ENCODE peak calls at places on chromosomes 12 and 14, in eight cellular contexts. One of them, this sample, is unnamed.
A peak's percentile ranks its signal among the peaks of the same experiment; 100 is the strongest.

GRCh38 chr12:116813271-116814041 is 67.8 kb downstream of the HRK start:
- DNase-seq in right lobe of liver: no peak
- DNase-seq in IMR-90: peak; percentile 40
- DNase-seq in PC-3: peak; percentile 92
- DNase-seq in stomach: no peak
- DNase-seq in lower lobe of right lung: no peak
- DNase-seq in DND-41: no peak
- DNase-seq in right cardiac atrium: no peak
- DNase-seq in this sample: no peak

GRCh38 chr14:87153391-87153790 is 839.6 kb downstream of the GALC start:
- DNase-seq in right lobe of liver: no peak
- DNase-seq in IMR-90: no peak
- DNase-seq in PC-3: no peak
- DNase-seq in stomach: no peak
- DNase-seq in lower lobe of right lung: no peak
- DNase-seq in DND-41: no peak
- DNase-seq in right cardiac atrium: no peak
- DNase-seq in this sample: no peak

GRCh38 chr12:50351120-50352043 is 45.0 kb downstream of the FAM186A start:
- DNase-seq in right lobe of liver: no peak
- DNase-seq in IMR-90: no peak
- DNase-seq in PC-3: no peak
- DNase-seq in stomach: peak; percentile 52
- DNase-seq in lower lobe of right lung: no peak
- DNase-seq in DND-41: no peak
- DNase-seq in right cardiac atrium: peak; percentile 33
- DNase-seq in this sample: no peak

GRCh38 chr14:44763356-44763755 is 198.4 kb downstream of the KLHL28 start:
- DNase-seq in right lobe of liver: no peak
- DNase-seq in IMR-90: peak; percentile 41
- DNase-seq in PC-3: no peak
- DNase-seq in stomach: no peak
- DNase-seq in lower lobe of right lung: no peak
- DNase-seq in DND-41: no peak
- DNase-seq in right cardiac atrium: no peak
- DNase-seq in this sample: no peak

GRCh38 chr12:100919116-100919515 is 124.5 kb downstream of the ANO4 start:
- DNase-seq in right lobe of liver: no peak
- DNase-seq in IMR-90: peak; percentile 77
- DNase-seq in PC-3: no peak
- DNase-seq in stomach: no peak
- DNase-seq in lower lobe of right lung: no peak
- DNase-seq in DND-41: no peak
- DNase-seq in right cardiac atrium: no peak
- DNase-seq in this sample: no peak

GRCh38 chr14:38567728-38568127 is 311.8 kb upstream of the CLEC14A start:
- DNase-seq in right lobe of liver: no peak
- DNase-seq in IMR-90: no peak
- DNase-seq in PC-3: no peak
- DNase-seq in stomach: no peak
- DNase-seq in lower lobe of right lung: no peak
- DNase-seq in DND-41: no peak
- DNase-seq in right cardiac atrium: no peak
- DNase-seq in this sample: no peak

GRCh38 chr14:55752580-55753365 is 172.8 kb downstream of the KTN1 start:
- DNase-seq in right lobe of liver: no peak
- DNase-seq in IMR-90: peak; percentile 65
- DNase-seq in PC-3: peak; percentile 100
- DNase-seq in stomach: peak; percentile 87
- DNase-seq in lower lobe of right lung: peak; percentile 50
- DNase-seq in DND-41: no peak
- DNase-seq in right cardiac atrium: no peak
- DNase-seq in this sample: no peak

GRCh38 chr14:105335735-105336476 is 21.4 kb downstream of the PACS2 start:
- DNase-seq in right lobe of liver: peak; percentile 64
- DNase-seq in IMR-90: no peak
- DNase-seq in PC-3: no peak
- DNase-seq in stomach: no peak
- DNase-seq in lower lobe of right lung: peak; percentile 32
- DNase-seq in DND-41: no peak
- DNase-seq in right cardiac atrium: no peak
- DNase-seq in this sample: no peak

GRCh38 chr14:45267084-45267483 is 14.1 kb upstream of the MIS18BP1 start:
- DNase-seq in right lobe of liver: no peak
- DNase-seq in IMR-90: no peak
- DNase-seq in PC-3: no peak
- DNase-seq in stomach: no peak
- DNase-seq in lower lobe of right lung: no peak
- DNase-seq in DND-41: no peak
- DNase-seq in right cardiac atrium: no peak
- DNase-seq in this sample: no peak

GRCh38 chr12:9378430-9378835 is 170.2 kb upstream of the PZP start:
- DNase-seq in right lobe of liver: no peak
- DNase-seq in IMR-90: no peak
- DNase-seq in PC-3: peak; percentile 38
- DNase-seq in stomach: no peak
- DNase-seq in lower lobe of right lung: no peak
- DNase-seq in DND-41: no peak
- DNase-seq in right cardiac atrium: no peak
- DNase-seq in this sample: no peak

GRCh38 chr14:74825008-74825407 is 50.9 kb downstream of the PROX2 start:
- DNase-seq in right lobe of liver: no peak
- DNase-seq in IMR-90: peak; percentile 79
- DNase-seq in PC-3: no peak
- DNase-seq in stomach: no peak
- DNase-seq in lower lobe of right lung: no peak
- DNase-seq in DND-41: no peak
- DNase-seq in right cardiac atrium: no peak
- DNase-seq in this sample: no peak

DNA sequence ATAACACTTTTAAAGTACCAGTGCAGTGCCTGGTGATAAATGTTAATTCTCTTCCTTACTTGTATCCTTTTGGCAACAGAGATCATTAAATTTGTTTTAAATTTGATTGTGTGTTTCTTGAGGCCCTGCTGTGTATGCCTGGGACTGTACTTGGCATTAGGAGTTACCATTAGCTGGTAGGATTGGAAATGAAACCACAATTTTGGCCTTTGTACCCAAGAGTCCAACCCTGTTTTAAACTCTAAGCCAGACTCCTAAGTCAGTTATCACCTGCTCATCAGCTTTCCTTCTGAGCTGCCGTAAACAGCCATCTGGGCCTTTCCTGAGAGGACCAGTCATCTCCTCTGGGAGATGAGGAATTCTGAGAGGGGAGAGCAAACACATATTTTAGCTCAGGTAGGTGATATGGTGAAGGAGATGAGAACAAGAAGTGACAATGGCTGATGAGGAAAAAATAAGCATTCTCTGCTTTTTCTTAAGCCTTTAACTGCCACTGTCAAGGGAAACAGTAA is 74.3 kb upstream of the SRSF5 start:
- DNase-seq in right lobe of liver: no peak
- DNase-seq in IMR-90: no peak
- DNase-seq in PC-3: no peak
- DNase-seq in stomach: no peak
- DNase-seq in lower lobe of right lung: no peak
- DNase-seq in DND-41: no peak
- DNase-seq in right cardiac atrium: no peak
- DNase-seq in this sample: no peak
- H3K27ac ChIP-seq in right lobe of liver: no peak overlapping the region
- H3K27ac ChIP-seq in IMR-90: no peak overlapping the region
- H3K27ac ChIP-seq in PC-3: no peak overlapping the region
- H3K27ac ChIP-seq in stomach: peak overlapping the region; percentile 79
- H3K27ac ChIP-seq in lower lobe of right lung: peak overlapping the region; percentile 74
- H3K27ac ChIP-seq in DND-41: no peak overlapping the region
- H3K27ac ChIP-seq in right cardiac atrium: peak overlapping the region; percentile 15
- H3K27ac ChIP-seq in this sample: peak overlapping the region; percentile 66

DNA sequence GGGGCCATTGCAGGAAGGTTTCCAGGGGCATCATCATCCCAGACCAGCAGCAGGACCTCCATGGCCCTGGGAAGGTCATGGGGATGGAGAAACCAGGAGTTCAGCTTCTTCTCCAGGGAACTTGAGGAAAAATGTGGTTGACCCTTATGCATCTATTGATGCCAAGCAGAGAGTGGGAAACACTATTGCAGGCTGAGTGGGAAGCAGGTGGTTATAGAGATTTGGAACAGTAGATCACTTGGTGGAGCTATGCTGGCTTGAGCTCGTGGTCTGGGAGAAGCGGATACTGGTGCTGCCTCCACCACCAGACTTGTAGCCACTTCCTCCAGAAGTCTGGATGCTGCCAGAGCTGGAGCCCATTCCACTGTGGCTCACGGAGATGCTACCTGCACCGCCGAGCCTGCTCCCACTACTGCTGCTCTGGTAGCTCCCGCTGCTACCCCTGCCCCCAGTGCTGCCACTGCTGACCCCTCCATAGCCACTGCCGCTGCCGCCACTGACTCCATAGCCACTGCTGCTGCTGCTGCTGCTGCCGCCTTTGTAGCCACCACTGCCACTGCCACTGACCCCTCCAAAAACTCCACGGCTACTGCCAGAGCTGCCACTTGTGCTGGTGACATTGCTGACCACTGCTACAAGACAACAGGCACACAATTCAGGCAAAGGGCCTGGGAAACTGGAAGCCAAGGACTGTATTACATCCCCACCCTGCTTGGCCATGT is 8.5 kb downstream of the KRT76 start:
- DNase-seq in right lobe of liver: no peak
- DNase-seq in IMR-90: no peak
- DNase-seq in PC-3: no peak
- DNase-seq in stomach: no peak
- DNase-seq in lower lobe of right lung: no peak
- DNase-seq in DND-41: no peak
- DNase-seq in right cardiac atrium: no peak
- DNase-seq in this sample: no peak
- H3K27me3 ChIP-seq in right lobe of liver: no peaks in the 10 kb centered on the region
- H3K27me3 ChIP-seq in IMR-90: peaks cover 15% of the 10 kb centered on the region
- H3K27me3 ChIP-seq in PC-3: peaks cover 8% of the 10 kb centered on the region
- H3K27me3 ChIP-seq in stomach: no peaks in the 10 kb centered on the region
- H3K27me3 ChIP-seq in lower lobe of right lung: peaks cover 11% of the 10 kb centered on the region
- H3K27me3 ChIP-seq in DND-41: peaks cover 21% of the 10 kb centered on the region
- H3K27me3 ChIP-seq in right cardiac atrium: no peaks in the 10 kb centered on the region
- H3K27me3 ChIP-seq in this sample: no peaks in the 10 kb centered on the region

DNA sequence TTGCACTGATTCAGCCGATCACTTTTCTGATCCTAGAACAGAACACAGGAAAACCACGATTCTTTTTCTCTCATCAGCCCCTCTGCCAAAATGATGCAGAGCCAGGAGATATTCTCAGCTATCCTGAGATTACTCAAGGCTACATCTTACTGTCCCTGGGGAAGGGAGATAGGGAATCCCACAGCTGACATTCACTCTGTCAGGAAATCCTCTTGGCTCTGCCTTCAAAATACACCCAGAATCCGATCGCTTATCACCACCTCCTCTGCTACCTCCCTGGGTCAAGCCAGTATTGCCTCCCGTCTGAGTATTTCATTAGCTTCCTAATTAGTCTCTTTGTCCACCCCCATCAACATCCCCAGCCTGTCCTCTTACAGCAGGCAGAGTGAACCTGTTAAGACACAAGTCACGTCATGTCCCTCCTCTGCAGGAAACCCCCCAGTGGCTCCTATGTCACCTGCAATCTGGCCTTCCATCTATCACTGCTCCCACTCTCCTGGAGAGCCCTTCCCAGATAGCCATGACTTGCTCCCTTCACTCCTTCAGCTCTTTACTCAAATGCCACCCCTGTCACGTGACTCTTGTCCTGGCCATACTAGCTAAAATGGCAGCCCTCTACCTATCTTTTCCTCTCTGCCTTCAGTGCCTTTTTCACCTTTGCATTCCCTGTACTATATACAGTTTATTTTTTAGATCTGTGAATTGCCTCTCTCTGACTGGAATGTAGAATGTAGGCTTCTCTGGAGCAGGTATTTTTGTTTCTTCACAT is 70.3 kb downstream of the GALNT4 start:
- DNase-seq in right lobe of liver: no peak
- DNase-seq in IMR-90: no peak
- DNase-seq in PC-3: no peak
- DNase-seq in stomach: no peak
- DNase-seq in lower lobe of right lung: no peak
- DNase-seq in DND-41: no peak
- DNase-seq in right cardiac atrium: no peak
- DNase-seq in this sample: no peak
- H3K27ac ChIP-seq in right lobe of liver: no peak overlapping the region
- H3K27ac ChIP-seq in IMR-90: peak overlapping the region; percentile 11
- H3K27ac ChIP-seq in PC-3: no peak overlapping the region
- H3K27ac ChIP-seq in stomach: peak overlapping the region; percentile 64
- H3K27ac ChIP-seq in lower lobe of right lung: peak overlapping the region; percentile 83
- H3K27ac ChIP-seq in DND-41: peak overlapping the region; percentile 17
- H3K27ac ChIP-seq in right cardiac atrium: peak overlapping the region; percentile 91
- H3K27ac ChIP-seq in this sample: peak overlapping the region; percentile 88

DNA sequence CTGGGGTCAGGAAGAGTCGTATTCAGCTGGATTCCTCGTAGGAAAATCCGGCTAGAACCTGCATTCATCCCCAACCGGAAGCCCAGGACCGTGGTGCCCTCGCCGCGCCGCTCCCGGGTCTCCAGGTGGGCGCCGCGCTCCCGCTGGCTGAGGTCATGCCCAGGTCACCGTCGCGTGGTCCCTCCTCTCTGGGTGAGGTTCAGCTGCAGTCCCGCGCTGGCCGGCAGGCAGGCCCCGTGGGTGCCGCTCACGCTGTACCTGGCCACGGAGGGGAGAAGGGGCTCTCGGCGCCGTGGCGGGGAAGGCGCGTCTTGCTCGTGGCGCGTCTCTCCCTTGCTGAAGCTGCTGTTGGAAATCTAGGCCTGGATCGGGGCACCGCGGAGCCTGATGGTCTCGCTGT is 44.5 kb downstream of the LRTM2 start:
- DNase-seq in right lobe of liver: no peak
- DNase-seq in IMR-90: no peak
- DNase-seq in PC-3: no peak
- DNase-seq in stomach: peak; percentile 19
- DNase-seq in lower lobe of right lung: no peak
- DNase-seq in DND-41: no peak
- DNase-seq in right cardiac atrium: no peak
- DNase-seq in this sample: no peak
- H3K27me3 ChIP-seq in right lobe of liver: no peaks in the 10 kb centered on the region
- H3K27me3 ChIP-seq in IMR-90: peaks cover 36% of the 10 kb centered on the region
- H3K27me3 ChIP-seq in PC-3: peaks cover 41% of the 10 kb centered on the region
- H3K27me3 ChIP-seq in stomach: peaks cover 11% of the 10 kb centered on the region
- H3K27me3 ChIP-seq in lower lobe of right lung: peaks cover 18% of the 10 kb centered on the region
- H3K27me3 ChIP-seq in DND-41: peaks cover 5% of the 10 kb centered on the region
- H3K27me3 ChIP-seq in right cardiac atrium: no peaks in the 10 kb centered on the region
- H3K27me3 ChIP-seq in this sample: peaks cover 3% of the 10 kb centered on the region

GRCh38 chr12:80262372-80263170 is 163.2 kb downstream of the OTOGL start:
- DNase-seq in right lobe of liver: no peak
- DNase-seq in IMR-90: peak; percentile 26
- DNase-seq in PC-3: peak; percentile 23
- DNase-seq in stomach: no peak
- DNase-seq in lower lobe of right lung: no peak
- DNase-seq in DND-41: no peak
- DNase-seq in right cardiac atrium: no peak
- DNase-seq in this sample: no peak
- H3K27ac ChIP-seq in right lobe of liver: no peak overlapping the region
- H3K27ac ChIP-seq in IMR-90: no peak overlapping the region
- H3K27ac ChIP-seq in PC-3: no peak overlapping the region
- H3K27ac ChIP-seq in stomach: no peak overlapping the region
- H3K27ac ChIP-seq in lower lobe of right lung: no peak overlapping the region
- H3K27ac ChIP-seq in DND-41: no peak overlapping the region
- H3K27ac ChIP-seq in right cardiac atrium: no peak overlapping the region
- H3K27ac ChIP-seq in this sample: no peak overlapping the region

GRCh38 chr14:59868021-59868420 is 2.6 kb downstream of the RTN1 start:
- DNase-seq in right lobe of liver: no peak
- DNase-seq in IMR-90: no peak
- DNase-seq in PC-3: no peak
- DNase-seq in stomach: no peak
- DNase-seq in lower lobe of right lung: no peak
- DNase-seq in DND-41: no peak
- DNase-seq in right cardiac atrium: no peak
- DNase-seq in this sample: no peak
- H3K27me3 ChIP-seq in right lobe of liver: peaks cover 14% of the 10 kb centered on the region
- H3K27me3 ChIP-seq in IMR-90: peaks cover 24% of the 10 kb centered on the region
- H3K27me3 ChIP-seq in PC-3: peaks cover 91% of the 10 kb centered on the region
- H3K27me3 ChIP-seq in stomach: peaks cover 28% of the 10 kb centered on the region
- H3K27me3 ChIP-seq in lower lobe of right lung: peaks cover 46% of the 10 kb centered on the region
- H3K27me3 ChIP-seq in DND-41: peaks cover 9% of the 10 kb centered on the region
- H3K27me3 ChIP-seq in right cardiac atrium: peaks cover 2% of the 10 kb centered on the region
- H3K27me3 ChIP-seq in this sample: peaks cover 17% of the 10 kb centered on the region

GRCh38 chr12:6367969-6368892 is 7.1 kb downstream of the SCNN1A start:
- DNase-seq in right lobe of liver: no peak
- DNase-seq in IMR-90: no peak
- DNase-seq in PC-3: peak; percentile 54
- DNase-seq in stomach: no peak
- DNase-seq in lower lobe of right lung: peak; percentile 46
- DNase-seq in DND-41: no peak
- DNase-seq in right cardiac atrium: no peak
- DNase-seq in this sample: no peak
- H3K27ac ChIP-seq in right lobe of liver: peak overlapping the region; percentile 21
- H3K27ac ChIP-seq in IMR-90: no peak overlapping the region
- H3K27ac ChIP-seq in PC-3: peak overlapping the region; percentile 43
- H3K27ac ChIP-seq in stomach: peak overlapping the region; percentile 95
- H3K27ac ChIP-seq in lower lobe of right lung: peak overlapping the region; percentile 49
- H3K27ac ChIP-seq in DND-41: no peak overlapping the region
- H3K27ac ChIP-seq in right cardiac atrium: peak overlapping the region; percentile 16
- H3K27ac ChIP-seq in this sample: peak overlapping the region; percentile 34